ENCODE peak calls at places on chromosomes 16 and 17, in eight cellular contexts. Z, P, K, C, R, T, I and N are unnamed samples.

GRCh38 chr16:11396241-11397048 is 51.2 kb downstream of the RMI2 start:
- DNase-seq in I (peak; percentile 84), R (peak; percentile 54), K (no peak), Z (peak; percentile 80), T (peak; percentile 28), P (peak; percentile 82), C (peak; percentile 42), N (peak; percentile 30)

GRCh38 chr16:30794634-30795033 is 7.6 kb upstream of the ZNF629 start:
- DNase-seq in K (no peak), R (no peak), T (no peak), P (no peak), I (no peak), Z (no peak), C (no peak), N (no peak)

GRCh38 chr17:76179496-76180467 is 38.7 kb upstream of the FOXJ1 start:
- DNase-seq in T (no peak), Z (peak; percentile 44), K (no peak), I (no peak), C (no peak), R (peak; percentile 15), P (no peak), N (no peak)

GRCh38 chr16:66948034-66948821 is 12.8 kb upstream of the CES3 start:
- DNase-seq in I (no peak), P (no peak), K (no peak), C (no peak), Z (no peak), R (no peak), T (no peak), N (no peak)

GRCh38 chr17:80297996-80298560 is 37.4 kb downstream of the RNF213 start:
- DNase-seq in Z (no peak), R (no peak), I (no peak), K (no peak), P (no peak), C (no peak), T (no peak), N (no peak)

GRCh38 chr17:73320601-73321264 is 8.9 kb upstream of the CDC42EP4 start:
- DNase-seq in P (no peak), I (peak; percentile 60), K (no peak), T (no peak), Z (no peak), R (no peak), C (no peak), N (no peak)

GRCh38 chr17:43673516-43674323 is 12.0 kb upstream of the MEOX1 start:
- DNase-seq in C (peak; percentile 59), K (no peak), Z (peak; percentile 86), R (peak; percentile 53), T (no peak), I (peak; percentile 69), P (peak; percentile 78), N (peak; percentile 40)

GRCh38 chr16:58426960-58427359 is 34.7 kb downstream of the GINS3 start:
- DNase-seq in R (no peak), I (no peak), Z (no peak), C (no peak), P (no peak), K (no peak), T (no peak), N (no peak)

GRCh38 chr17:1039511-1040215 is 42.7 kb downstream of the TIMM22 start:
- DNase-seq in C (no peak), R (no peak), P (no peak), Z (no peak), K (peak; percentile 52), I (no peak), T (no peak), N (no peak)

GRCh38 chr16:27455700-27456099 is 53.7 kb downstream of the IL21R start:
- DNase-seq in T (no peak), K (no peak), I (no peak), Z (no peak), C (no peak), R (no peak), P (no peak), N (no peak)

GRCh38 chr16:21646721-21647561 is 5.5 kb downstream of the IGSF6 start:
- DNase-seq in R (no peak), Z (peak; percentile 85), P (peak; percentile 54), C (peak; percentile 53), I (no peak), T (no peak), K (no peak), N (no peak)

GRCh38 chr16:4358831-4359561 is 7.9 kb upstream of the PAM16 start:
- DNase-seq in C (peak; percentile 42), T (no peak), K (no peak), Z (peak; percentile 76), P (peak; percentile 79), R (peak; percentile 3), I (peak; percentile 84), N (no peak)

GRCh38 chr16:51431517-51432241 is 280.6 kb upstream of the SALL1 start:
- DNase-seq in K (peak; percentile 97), I (no peak), C (no peak), Z (no peak), R (no peak), P (no peak), T (peak; percentile 93), N (peak; percentile 92)

GRCh38 chr16:56362057-56362655 is 63.2 kb downstream of the AMFR start:
- DNase-seq in Z (no peak), P (no peak), R (no peak), C (no peak), I (no peak), T (no peak), K (no peak), N (no peak)

GRCh38 chr17:33639103-33639991 is 346.3 kb upstream of the ASIC2 start:
- DNase-seq in R (no peak), P (no peak), I (no peak), T (no peak), Z (no peak), C (no peak), K (no peak), N (no peak)

GRCh38 chr16:1913327-1914083 is 4.7 kb downstream of the HS3ST6 start:
- DNase-seq in R (peak; percentile 52), P (no peak), T (no peak), Z (no peak), C (no peak), K (no peak), I (no peak), N (no peak)

GRCh38 chr17:62701706-62702085 is 74.2 kb downstream of the MRC2 start:
- DNase-seq in T (no peak), K (no peak), P (no peak), Z (no peak), C (no peak), R (no peak), I (no peak), N (no peak)

GRCh38 chr17:81906476-81907218 is 4.6 kb downstream of the PCYT2 start:
- DNase-seq in Z (no peak), P (no peak), C (no peak), K (no peak), I (no peak), R (no peak), T (no peak), N (no peak)

GRCh38 chr17:37710344-37710886 is 34.4 kb downstream of the HNF1B start:
- DNase-seq in T (no peak), R (peak; percentile 81), C (no peak), P (no peak), Z (no peak), K (no peak), I (peak; percentile 53), N (peak; percentile 8)

GRCh38 chr17:79355186-79355585 is 255.7 kb downstream of the RBFOX3 start:
- DNase-seq in K (no peak), T (no peak), C (no peak), I (no peak), P (no peak), Z (no peak), R (no peak), N (no peak)

GRCh38 chr17:82215095-82215971 is 2.7 kb upstream of the CCDC57 start:
- DNase-seq in K (no peak), C (no peak), I (peak; percentile 22), Z (no peak), P (no peak), T (no peak), R (no peak), N (no peak)

GRCh38 chr16:719815-720506 is 985 bp upstream of the ANTKMT start:
- DNase-seq in R (peak; percentile 45), T (no peak), C (no peak), I (peak; percentile 60), P (no peak), K (no peak), Z (no peak), N (no peak)

GRCh38 chr16:86823895-86824671 is 245.7 kb downstream of the FOXL1 start:
- DNase-seq in P (no peak), T (no peak), I (no peak), Z (no peak), C (no peak), R (no peak), K (peak; percentile 87), N (no peak)

GRCh38 chr17:40551091-40551873 is 14.0 kb downstream of the CCR7 start:
- DNase-seq in K (peak; percentile 99), R (peak; percentile 50), C (no peak), P (no peak), I (peak; percentile 4), T (peak; percentile 99), Z (peak; percentile 10), N (peak; percentile 99)

GRCh38 chr17:31248986-31249385 is 48.1 kb downstream of the OMG start:
- DNase-seq in I (no peak), R (no peak), P (no peak), Z (no peak), T (no peak), K (no peak), C (no peak), N (no peak)

GRCh38 chr16:1300664-1301476 is 8.6 kb upstream of the UBE2I start:
- DNase-seq in I (peak; percentile 80), R (no peak), Z (peak; percentile 82), T (no peak), K (no peak), C (peak; percentile 60), P (peak; percentile 90), N (no peak)

GRCh38 chr17:5044630-5045029 is 9.4 kb upstream of the SLC52A1 start:
- DNase-seq in C (no peak), K (no peak), R (no peak), I (no peak), T (no peak), Z (no peak), P (no peak), N (no peak)